ENCODE peak calls at places on chromosomes 11 and 22, in ten cellular contexts. A is stimulated activated CD4-positive, alpha-beta T cell treated with anti-CD3 and anti-CD28 coated beads, TNF-alpha, amount 100 ng/mL, for 48 hours; L is CD4-positive, alpha-beta T cell; U is cardiac fibroblast; Z is NCI-H2227 treated with DMSO at 0.1 percent for 48 hours; V is anterior cingulate cortex; F is stimulated activated CD8-positive, alpha-beta memory T cell treated with anti-CD3 and anti-CD28 coated beads, Interleukin-4, amount 100 ng/mL, for 24 hours; M is foreskin melanocyte; Y is activated CD4-positive, alpha-beta T cell treated with anti-CD3 and anti-CD28 coated beads, Interleukin-2, amount 10 ng/mL, durations not matched to agents 7 days and 5 days; K is PC-9. G is an unnamed sample.

GRCh38 chr11:5280582-5281102 is 10.9 kb upstream of the HBE1 start:
- DNase-seq in M (peak), Y (peak), L (no peak), Z (no peak), A (peak), V (no peak), F (no peak), U (peak), K (peak), G (peak)

GRCh38 chr22:19291218-19291579 is 320 bp downstream of the CLTCL1 start:
- DNase-seq in Y (peak), Z (no peak), M (no peak), A (no peak), L (no peak), K (peak), U (peak), F (no peak), V (no peak), G (peak)

GRCh38 chr22:34804588-34804987 is 261.4 kb upstream of the ISX start:
- DNase-seq in A (no peak), K (no peak), Y (no peak), M (no peak), U (no peak), V (no peak), Z (no peak), F (no peak), L (no peak), G (no peak)

GRCh38 chr22:29245626-29246385 is 22.0 kb downstream of the RHBDD3 start:
- DNase-seq in Y (peak), Z (peak), U (peak), L (peak), K (peak), A (peak), V (peak), F (peak), M (no peak), G (peak)

GRCh38 chr11:28524098-28524497 is 415.9 kb downstream of the METTL15 start:
- DNase-seq in M (no peak), U (no peak), K (no peak), Y (no peak), L (no peak), A (no peak), Z (no peak), F (no peak), V (no peak), G (no peak)

GRCh38 chr11:34653851-34654490 is 33.1 kb downstream of the EHF start:
- DNase-seq in Z (no peak), A (no peak), M (peak), F (no peak), U (peak), K (peak), Y (no peak), L (no peak), V (no peak), G (no peak)

GRCh38 chr11:69923641-69924307 is 104.6 kb upstream of the FGF3 start:
- DNase-seq in Y (no peak), F (no peak), U (no peak), M (no peak), Z (no peak), A (no peak), L (no peak), K (no peak), V (no peak), G (no peak)

GRCh38 chr22:48741540-48741939 is 1086.1 kb downstream of the BRD1 start:
- DNase-seq in A (no peak), Z (no peak), F (no peak), L (no peak), M (no peak), K (no peak), U (no peak), V (no peak), Y (no peak), G (no peak)

GRCh38 chr11:29224739-29225384 is 792.0 kb downstream of the KCNA4 start:
- DNase-seq in Z (no peak), M (no peak), Y (no peak), L (no peak), K (no peak), F (no peak), V (no peak), A (no peak), U (no peak), G (no peak)

GRCh38 chr22:21669026-21669425 is 3.2 kb downstream of the PPIL2 start:
- DNase-seq in F (no peak), U (no peak), Z (no peak), K (no peak), V (no peak), Y (no peak), A (no peak), M (no peak), L (no peak), G (no peak)

GRCh38 chr11:66855574-66856495 is 1.0 kb upstream of the LRFN4 start:
- DNase-seq in L (peak), F (peak), M (peak), Y (peak), Z (peak), V (peak), U (peak), K (peak), A (peak), G (peak)

GRCh38 chr22:46057206-46057605 is 80.2 kb upstream of the WNT7B start:
- DNase-seq in Y (no peak), A (no peak), M (no peak), V (no peak), F (no peak), U (no peak), Z (no peak), K (no peak), L (no peak), G (peak)

GRCh38 chr11:10858505-10859360 is 880 bp upstream of the ZBED5 start:
- DNase-seq in Z (peak), U (no peak), M (peak), F (peak), Y (peak), A (peak), L (peak), V (peak), K (peak), G (peak)

GRCh38 chr22:28882545-28882877 is 861 bp upstream of the ZNRF3 start:
- DNase-seq in M (no peak), A (no peak), U (peak), Y (peak), Z (no peak), F (no peak), V (no peak), K (no peak), L (no peak), G (no peak)

GRCh38 chr22:22397292-22397870 is 111.2 kb downstream of the ZNF280B start:
- DNase-seq in F (no peak), U (peak), L (no peak), M (peak), V (no peak), Y (no peak), A (no peak), Z (no peak), K (peak), G (no peak)

GRCh38 chr11:17846852-17847453 is 112.4 kb downstream of the KCNC1 start:
- DNase-seq in U (peak), L (no peak), F (no peak), Z (peak), M (no peak), Y (no peak), A (no peak), V (no peak), K (no peak), G (no peak)

G was measured in uterus.